ENCODE peak calls at places on chromosomes 16 and 17, in five cellular contexts. R, O, J, Q and E are unnamed samples.

GRCh38 chr17:38344127-38344745 is 480 bp upstream of the GPR179 start:
- DNase-seq in O (no peak), R (no peak), J (no peak), Q (no peak), E (no peak)

GRCh38 chr17:11031787-11032186 is 193.9 kb upstream of the PIRT start:
- DNase-seq in R (no peak), Q (no peak), O (no peak), J (no peak), E (no peak)

GRCh38 chr17:68468785-68469184 is 11.5 kb upstream of the WIPI1 start:
- DNase-seq in R (no peak), O (no peak), Q (no peak), J (no peak), E (no peak)

GRCh38 chr17:39018267-39019134 is 51.3 kb upstream of the FBXO47 start:
- DNase-seq in Q (no peak), R (no peak), J (no peak), O (no peak), E (no peak)

GRCh38 chr17:76013377-76013932 is 12.8 kb downstream of the CDK3 start:
- DNase-seq in R (peak; percentile 23), J (no peak), O (no peak), Q (no peak), E (no peak)

GRCh38 chr17:45372325-45372869 is 55.6 kb upstream of the MAP3K14 start:
- DNase-seq in R (peak; percentile 54), Q (peak; percentile 41), O (no peak), J (no peak), E (no peak)

GRCh38 chr17:28902819-28903545 is at the start of gene DHRS13:
- DNase-seq in Q (peak; percentile 96), J (peak; percentile 95), O (peak; percentile 72), R (peak; percentile 94), E (peak; percentile 98)

GRCh38 chr17:17044846-17045561 is 2.7 kb downstream of the MPRIP start:
- DNase-seq in R (peak; percentile 76), Q (peak; percentile 52), J (no peak), O (no peak), E (no peak)

GRCh38 chr17:32269377-32269776 is 3.7 kb downstream of the RHBDL3 start:
- DNase-seq in Q (no peak), R (peak; percentile 25), J (peak; percentile 6), O (no peak), E (no peak)

GRCh38 chr16:57534881-57535658 is 1.3 kb downstream of the CCDC102A start:
- DNase-seq in O (no peak), Q (peak; percentile 45), R (peak; percentile 12), J (peak; percentile 47), E (no peak)

GRCh38 chr16:29663020-29663828 is at the start of gene SPN:
- DNase-seq in Q (peak; percentile 67), O (no peak), R (no peak), J (peak; percentile 55), E (peak; percentile 36)

GRCh38 chr17:42783062-42783777 is 2.8 kb downstream of the WNK4 start:
- DNase-seq in J (no peak), O (no peak), Q (no peak), R (peak; percentile 87), E (no peak)

GRCh38 chr16:17469742-17470001 is 1.1 kb downstream of the XYLT1 start:
- DNase-seq in O (no peak), R (no peak), J (no peak), Q (no peak), E (no peak)

DNA sequence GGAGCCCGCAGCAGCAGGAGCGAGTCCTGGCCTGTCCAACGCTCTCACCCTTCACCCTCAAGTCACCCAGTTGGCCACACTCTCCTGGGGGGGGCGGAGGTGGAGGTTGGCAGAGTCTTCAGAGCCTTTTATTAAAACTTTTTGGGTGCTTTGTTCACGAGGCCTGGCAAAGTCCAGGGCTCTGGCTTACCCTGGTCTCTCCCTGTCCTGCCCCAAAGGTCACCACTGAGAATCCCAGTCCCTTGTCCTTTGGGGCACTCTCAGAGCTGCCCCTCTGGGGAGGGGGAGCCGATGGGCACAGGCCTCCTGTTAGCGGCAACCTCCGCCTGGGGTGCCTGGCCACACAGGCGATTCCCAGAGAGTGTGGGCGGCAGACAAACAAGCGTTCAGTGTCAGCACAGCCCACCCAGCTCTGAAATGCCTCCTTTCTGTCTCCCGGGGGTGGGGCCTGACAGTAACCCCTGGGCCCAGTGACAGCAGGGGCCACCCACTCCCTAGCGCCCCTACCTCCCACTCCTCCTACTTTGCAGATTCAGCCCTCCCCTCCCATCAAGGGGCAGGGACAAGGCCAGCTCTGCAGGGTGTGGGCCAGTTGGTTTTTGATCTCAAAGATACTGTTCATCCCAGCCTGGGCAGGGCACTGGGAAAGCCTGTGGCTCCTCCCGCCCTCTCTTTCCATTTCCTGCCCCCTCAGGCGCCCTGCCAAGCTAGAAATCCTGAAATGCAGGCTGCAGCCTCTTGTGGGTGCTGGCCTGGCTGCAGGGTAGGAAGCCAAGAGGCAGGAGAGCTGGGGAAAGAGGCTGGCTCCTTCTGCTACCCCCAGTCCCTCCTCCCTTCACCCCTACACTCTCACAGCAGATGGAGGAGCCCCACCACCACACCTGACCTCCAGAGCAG is 36.6 kb upstream of the EMP2 start:
- DNase-seq in O (peak; percentile 71), J (peak; percentile 83), Q (peak; percentile 70), R (peak; percentile 72), E (no peak)
- H3K27ac ChIP-seq in O (peak overlapping the region; percentile 51), J (peak overlapping the region; percentile 84), Q (no peak overlapping the region), R (no peak overlapping the region), E (no peak overlapping the region)

GRCh38 chr16:86578056-86578455 is 293 bp upstream of the FOXL1 start:
- DNase-seq in J (no peak), O (no peak), R (peak; percentile 78), Q (no peak), E (no peak)
- H3K27me3 ChIP-seq in J (peaks cover 79% of the 10 kb centered on the region), O (peaks cover 9% of the 10 kb centered on the region), R (no peaks in the 10 kb centered on the region), Q (peaks cover 30% of the 10 kb centered on the region), E (peaks cover 21% of the 10 kb centered on the region)

GRCh38 chr17:81483085-81483861 is 29.3 kb downstream of the ACTG1 start:
- DNase-seq in J (no peak), O (no peak), Q (peak; percentile 87), R (no peak), E (no peak)
- H3K4me3 ChIP-seq in J (peak overlapping the region; percentile 51), O (no peak overlapping the region), Q (peak overlapping the region; percentile 40), R (no peak overlapping the region), E (no peak overlapping the region)

DNA sequence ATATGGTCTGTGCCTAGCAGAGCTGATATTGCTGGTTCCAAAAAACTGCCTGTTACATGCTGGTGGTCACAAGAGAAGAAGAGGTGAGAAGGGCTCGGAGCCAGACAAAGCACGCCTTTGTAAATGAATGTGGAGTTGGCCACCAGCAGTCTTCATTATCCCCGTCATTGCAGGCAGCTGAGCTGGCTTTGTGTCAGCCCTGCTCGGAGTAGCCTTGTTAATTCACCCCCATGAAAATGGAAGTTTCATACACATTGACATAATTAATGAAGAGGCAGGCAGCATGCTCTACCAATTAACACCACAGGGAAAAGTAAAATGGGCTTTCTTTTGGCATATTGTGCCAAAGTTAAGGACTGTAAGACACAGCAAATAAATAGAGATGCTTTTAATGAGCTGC is 113.7 kb upstream of the RBFOX1 start:
- DNase-seq in Q (no peak), R (no peak), J (no peak), O (no peak), E (no peak)
- H3K27ac ChIP-seq in Q (no peak overlapping the region), R (no peak overlapping the region), J (no peak overlapping the region), O (no peak overlapping the region), E (no peak overlapping the region)

GRCh38 chr16:23301251-23302044 is 654 bp upstream of the SCNN1B start:
- DNase-seq in J (no peak), O (no peak), R (no peak), Q (no peak), E (no peak)

GRCh38 chr16:23302045-23302956 is at the start of gene SCNN1B:
- DNase-seq in R (peak; percentile 2), O (no peak), J (peak; percentile 70), Q (peak; percentile 49), E (no peak)

GRCh38 chr16:23304620-23305019 is 2.5 kb downstream of the SCNN1B start:
- DNase-seq in R (no peak), O (no peak), J (no peak), Q (no peak), E (no peak)

GRCh38 chr16:23306199-23307100 is 4.3 kb downstream of the SCNN1B start:
- DNase-seq in R (no peak), O (no peak), J (no peak), Q (no peak), E (no peak)

DNA sequence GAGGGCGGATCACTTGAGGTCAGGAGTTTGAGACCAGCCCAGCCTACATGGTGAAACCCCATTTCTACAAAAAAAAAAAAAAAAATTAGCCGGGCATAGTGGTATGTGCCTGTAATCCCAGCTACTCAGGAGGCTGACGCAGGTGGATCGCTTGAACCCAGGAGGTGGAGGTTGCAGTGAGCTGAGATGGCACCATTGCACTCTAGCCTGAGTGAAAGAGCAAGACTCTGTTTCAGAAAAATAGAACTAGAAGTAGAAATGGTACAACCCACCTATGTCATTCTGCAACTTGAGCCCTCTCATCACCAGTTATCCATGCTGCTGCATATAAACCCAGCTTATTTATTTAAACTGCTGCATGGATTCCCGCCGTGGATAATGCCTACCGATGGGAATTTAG is 1.6 kb downstream of the SCNN1B start:
- DNase-seq in Q (no peak), J (no peak), R (no peak), O (no peak), E (no peak)
- H3K27me3 ChIP-seq in Q (peaks cover 11% of the 10 kb centered on the region), J (peaks cover 27% of the 10 kb centered on the region), R (peaks cover 26% of the 10 kb centered on the region), O (peaks cover 5% of the 10 kb centered on the region), E (no peaks in the 10 kb centered on the region)

DNA sequence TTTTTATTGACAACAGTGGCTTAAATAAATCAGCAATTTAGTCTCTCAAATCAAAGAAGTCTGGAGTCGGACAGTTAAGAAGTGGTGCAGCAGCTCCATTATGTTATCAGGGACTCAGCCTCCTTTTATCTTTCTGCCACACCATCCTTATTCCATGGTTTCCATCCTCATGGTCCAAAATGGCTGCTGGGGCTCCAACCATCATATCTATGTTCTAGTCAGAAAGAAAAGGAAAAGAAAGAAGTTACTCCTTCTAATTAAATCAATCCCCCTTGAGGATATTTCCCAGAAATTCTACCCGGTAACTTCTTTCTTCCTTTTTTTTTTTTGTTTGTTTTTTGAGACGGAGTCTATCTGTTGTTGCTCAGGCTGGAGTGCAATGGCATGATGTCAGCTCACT is 109.5 kb downstream of the HS3ST2 start:
- DNase-seq in J (no peak), Q (no peak), O (no peak), R (no peak), E (no peak)
- H3K4me3 ChIP-seq in J (no peak overlapping the region), Q (no peak overlapping the region), O (no peak overlapping the region), R (no peak overlapping the region), E (no peak overlapping the region)

GRCh38 chr17:6755281-6755680 is 565 bp upstream of the XAF1 start:
- DNase-seq in Q (no peak), O (peak; percentile 74), J (no peak), R (peak; percentile 82), E (no peak)

GRCh38 chr17:6752068-6752909 is 3.6 kb upstream of the XAF1 start:
- DNase-seq in J (no peak), R (peak; percentile 99), O (peak; percentile 86), Q (peak; percentile 51), E (no peak)

GRCh38 chr17:6753565-6753964 is 2.3 kb upstream of the XAF1 start:
- DNase-seq in Q (no peak), R (peak; percentile 4), O (no peak), J (no peak), E (peak; percentile 32)

GRCh38 chr17:6755731-6756184 is at the start of gene XAF1:
- DNase-seq in R (peak; percentile 79), J (peak; percentile 52), O (no peak), Q (peak; percentile 65), E (peak; percentile 60)

DNA sequence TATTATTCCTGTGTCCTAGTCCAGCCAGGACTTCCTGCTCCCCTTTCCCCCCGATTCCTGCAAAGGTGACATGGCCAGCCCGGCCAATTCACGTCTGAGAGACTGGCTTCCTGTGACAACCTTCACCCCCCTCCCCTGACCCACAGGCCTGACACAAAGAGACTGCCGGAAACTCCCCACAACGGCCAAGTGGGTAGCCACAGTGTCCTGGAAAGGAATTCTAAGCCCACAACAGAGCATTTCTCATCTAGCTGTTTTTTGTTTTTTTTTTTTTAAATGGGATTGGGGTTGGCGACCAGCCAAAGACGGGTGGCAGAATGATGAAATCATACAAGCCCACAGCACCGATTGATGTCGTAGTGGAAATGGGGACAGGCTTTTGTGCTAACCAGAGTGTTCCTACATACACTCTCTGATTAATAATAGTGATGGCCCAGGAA is 2.8 kb upstream of the XAF1 start:
- DNase-seq in Q (peak; percentile 61), O (peak; percentile 69), J (peak; percentile 56), R (peak; percentile 88), E (peak; percentile 63)
- H3K27ac ChIP-seq in Q (peak overlapping the region; percentile 45), O (peak overlapping the region; percentile 87), J (peak overlapping the region; percentile 86), R (peak overlapping the region; percentile 100), E (no peak overlapping the region)